ENCODE peak calls at places on chromosomes 5 and 9, in eight cellular contexts. One of them, this sample, is unnamed.

GRCh38 chr5:170219615-170220014 is 13.2 kb upstream of the C5orf58 start:
- DNase-seq in K562: no peak
- DNase-seq in spleen: no peak
- DNase-seq in fibroblast of villous mesenchyme: peak
- DNase-seq in tibial artery: no peak
- DNase-seq in mesendoderm: peak
- DNase-seq in cardiac fibroblast: peak
- DNase-seq in heart right ventricle: no peak
- DNase-seq in this sample: peak

GRCh38 chr5:135038829-135039525 is 4.9 kb upstream of the PITX1 start:
- DNase-seq in K562: no peak
- DNase-seq in spleen: no peak
- DNase-seq in fibroblast of villous mesenchyme: peak
- DNase-seq in tibial artery: no peak
- DNase-seq in mesendoderm: no peak
- DNase-seq in cardiac fibroblast: no peak
- DNase-seq in heart right ventricle: no peak
- DNase-seq in this sample: no peak

GRCh38 chr5:75640395-75640794 is 29.1 kb downstream of the ANKDD1B start:
- DNase-seq in K562: no peak
- DNase-seq in spleen: no peak
- DNase-seq in fibroblast of villous mesenchyme: peak
- DNase-seq in tibial artery: no peak
- DNase-seq in mesendoderm: no peak
- DNase-seq in cardiac fibroblast: peak
- DNase-seq in heart right ventricle: no peak
- DNase-seq in this sample: peak

GRCh38 chr5:2896371-2897275 is 145.1 kb upstream of the IRX2 start:
- DNase-seq in K562: no peak
- DNase-seq in spleen: no peak
- DNase-seq in fibroblast of villous mesenchyme: no peak
- DNase-seq in tibial artery: peak
- DNase-seq in mesendoderm: no peak
- DNase-seq in cardiac fibroblast: no peak
- DNase-seq in heart right ventricle: no peak
- DNase-seq in this sample: no peak

GRCh38 chr5:168165221-168165965 is 126.1 kb upstream of the WWC1 start:
- DNase-seq in K562: no peak
- DNase-seq in spleen: no peak
- DNase-seq in fibroblast of villous mesenchyme: no peak
- DNase-seq in tibial artery: no peak
- DNase-seq in mesendoderm: peak
- DNase-seq in cardiac fibroblast: no peak
- DNase-seq in heart right ventricle: no peak
- DNase-seq in this sample: no peak

GRCh38 chr5:80083115-80083890 is 48.2 kb downstream of the THBS4 start:
- DNase-seq in K562: peak
- DNase-seq in spleen: no peak
- DNase-seq in fibroblast of villous mesenchyme: peak
- DNase-seq in tibial artery: no peak
- DNase-seq in mesendoderm: peak
- DNase-seq in cardiac fibroblast: peak
- DNase-seq in heart right ventricle: peak
- DNase-seq in this sample: peak

GRCh38 chr9:100294806-100295205 is 57.9 kb downstream of the TEX10 start:
- DNase-seq in K562: no peak
- DNase-seq in spleen: no peak
- DNase-seq in fibroblast of villous mesenchyme: no peak
- DNase-seq in tibial artery: no peak
- DNase-seq in mesendoderm: no peak
- DNase-seq in cardiac fibroblast: no peak
- DNase-seq in heart right ventricle: no peak
- DNase-seq in this sample: no peak

GRCh38 chr9:14251146-14252071 is 62.5 kb downstream of the NFIB start:
- DNase-seq in K562: no peak
- DNase-seq in spleen: no peak
- DNase-seq in fibroblast of villous mesenchyme: peak
- DNase-seq in tibial artery: peak
- DNase-seq in mesendoderm: peak
- DNase-seq in cardiac fibroblast: peak
- DNase-seq in heart right ventricle: peak
- DNase-seq in this sample: peak

GRCh38 chr9:109953300-109953699 is 173.3 kb downstream of the PALM2AKAP2 start:
- DNase-seq in K562: no peak
- DNase-seq in spleen: no peak
- DNase-seq in fibroblast of villous mesenchyme: no peak
- DNase-seq in tibial artery: no peak
- DNase-seq in mesendoderm: no peak
- DNase-seq in cardiac fibroblast: no peak
- DNase-seq in heart right ventricle: no peak
- DNase-seq in this sample: no peak

GRCh38 chr9:104374711-104375110 is 129.4 kb upstream of the OR13F1 start:
- DNase-seq in K562: no peak
- DNase-seq in spleen: no peak
- DNase-seq in fibroblast of villous mesenchyme: no peak
- DNase-seq in tibial artery: no peak
- DNase-seq in mesendoderm: no peak
- DNase-seq in cardiac fibroblast: no peak
- DNase-seq in heart right ventricle: peak
- DNase-seq in this sample: no peak

DNA sequence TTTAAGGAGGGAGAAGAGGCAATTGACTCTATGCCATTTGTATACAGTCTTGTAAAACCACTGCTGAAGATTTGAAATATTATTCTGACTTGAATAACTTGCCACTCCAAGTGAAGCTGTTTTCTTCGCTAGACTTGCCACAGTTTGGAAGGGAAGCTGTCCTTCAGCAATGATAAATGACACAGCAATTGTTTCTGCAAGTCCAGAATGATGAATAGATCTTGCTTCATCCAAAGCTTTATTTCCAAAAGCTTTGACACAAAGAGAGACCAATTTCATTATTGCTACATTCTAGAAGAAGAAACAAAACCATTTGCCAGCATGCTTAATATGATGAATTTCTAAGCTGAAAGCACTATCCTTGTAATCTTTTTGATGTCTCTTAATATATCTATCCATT is 73.7 kb downstream of the ZNF366 start:
- DNase-seq in K562: no peak
- DNase-seq in spleen: no peak
- DNase-seq in fibroblast of villous mesenchyme: no peak
- DNase-seq in tibial artery: no peak
- DNase-seq in mesendoderm: no peak
- DNase-seq in cardiac fibroblast: peak
- DNase-seq in heart right ventricle: no peak
- DNase-seq in this sample: no peak
- H3K4me3 ChIP-seq in K562: no peak
- H3K4me3 ChIP-seq in spleen: no peak
- H3K4me3 ChIP-seq in fibroblast of villous mesenchyme: no peak
- H3K4me3 ChIP-seq in tibial artery: no peak
- H3K4me3 ChIP-seq in mesendoderm: no peak
- H3K4me3 ChIP-seq in cardiac fibroblast: no peak
- H3K4me3 ChIP-seq in heart right ventricle: no peak
- H3K4me3 ChIP-seq in this sample: no peak

GRCh38 chr5:157732130-157732783 is 1.0 kb downstream of the THG1L start:
- DNase-seq in K562: no peak
- DNase-seq in spleen: no peak
- DNase-seq in fibroblast of villous mesenchyme: no peak
- DNase-seq in tibial artery: no peak
- DNase-seq in mesendoderm: no peak
- DNase-seq in cardiac fibroblast: no peak
- DNase-seq in heart right ventricle: no peak
- DNase-seq in this sample: no peak
- H3K4me3 ChIP-seq in K562: peak
- H3K4me3 ChIP-seq in spleen: no peak
- H3K4me3 ChIP-seq in fibroblast of villous mesenchyme: peak
- H3K4me3 ChIP-seq in tibial artery: peak
- H3K4me3 ChIP-seq in mesendoderm: no peak
- H3K4me3 ChIP-seq in cardiac fibroblast: no peak
- H3K4me3 ChIP-seq in heart right ventricle: peak
- H3K4me3 ChIP-seq in this sample: peak

GRCh38 chr5:146342519-146342881 is 3.9 kb downstream of the POU4F3 start:
- DNase-seq in K562: no peak
- DNase-seq in spleen: no peak
- DNase-seq in fibroblast of villous mesenchyme: no peak
- DNase-seq in tibial artery: no peak
- DNase-seq in mesendoderm: no peak
- DNase-seq in cardiac fibroblast: no peak
- DNase-seq in heart right ventricle: no peak
- DNase-seq in this sample: no peak

GRCh38 chr5:146345240-146345577 is 6.6 kb downstream of the POU4F3 start:
- DNase-seq in K562: no peak
- DNase-seq in spleen: no peak
- DNase-seq in fibroblast of villous mesenchyme: no peak
- DNase-seq in tibial artery: no peak
- DNase-seq in mesendoderm: peak
- DNase-seq in cardiac fibroblast: no peak
- DNase-seq in heart right ventricle: no peak
- DNase-seq in this sample: no peak

GRCh38 chr5:146342882-146343865 is 4.5 kb downstream of the POU4F3 start:
- DNase-seq in K562: no peak
- DNase-seq in spleen: no peak
- DNase-seq in fibroblast of villous mesenchyme: no peak
- DNase-seq in tibial artery: no peak
- DNase-seq in mesendoderm: peak
- DNase-seq in cardiac fibroblast: no peak
- DNase-seq in heart right ventricle: no peak
- DNase-seq in this sample: no peak

GRCh38 chr5:146344155-146345118 is 5.8 kb downstream of the POU4F3 start:
- DNase-seq in K562: peak
- DNase-seq in spleen: no peak
- DNase-seq in fibroblast of villous mesenchyme: no peak
- DNase-seq in tibial artery: no peak
- DNase-seq in mesendoderm: peak
- DNase-seq in cardiac fibroblast: peak
- DNase-seq in heart right ventricle: no peak
- DNase-seq in this sample: no peak

GRCh38 chr5:146345578-146346366 is 7.1 kb downstream of the POU4F3 start:
- DNase-seq in K562: no peak
- DNase-seq in spleen: no peak
- DNase-seq in fibroblast of villous mesenchyme: no peak
- DNase-seq in tibial artery: no peak
- DNase-seq in mesendoderm: peak
- DNase-seq in cardiac fibroblast: no peak
- DNase-seq in heart right ventricle: no peak
- DNase-seq in this sample: no peak
- H3K4me3 ChIP-seq in K562: no peak
- H3K4me3 ChIP-seq in spleen: no peak
- H3K4me3 ChIP-seq in fibroblast of villous mesenchyme: no peak
- H3K4me3 ChIP-seq in tibial artery: no peak
- H3K4me3 ChIP-seq in mesendoderm: peak
- H3K4me3 ChIP-seq in cardiac fibroblast: no peak
- H3K4me3 ChIP-seq in heart right ventricle: no peak
- H3K4me3 ChIP-seq in this sample: no peak

GRCh38 chr9:120583958-120584369 is 4.0 kb upstream of the CDK5RAP2 start:
- DNase-seq in K562: peak
- DNase-seq in spleen: no peak
- DNase-seq in fibroblast of villous mesenchyme: peak
- DNase-seq in tibial artery: no peak
- DNase-seq in mesendoderm: peak
- DNase-seq in cardiac fibroblast: peak
- DNase-seq in heart right ventricle: peak
- DNase-seq in this sample: peak

GRCh38 chr9:120592210-120592609 is 12.2 kb upstream of the CDK5RAP2 start:
- DNase-seq in K562: no peak
- DNase-seq in spleen: no peak
- DNase-seq in fibroblast of villous mesenchyme: no peak
- DNase-seq in tibial artery: no peak
- DNase-seq in mesendoderm: no peak
- DNase-seq in cardiac fibroblast: no peak
- DNase-seq in heart right ventricle: no peak
- DNase-seq in this sample: no peak

GRCh38 chr9:120587357-120587756 is 7.4 kb upstream of the CDK5RAP2 start:
- DNase-seq in K562: no peak
- DNase-seq in spleen: no peak
- DNase-seq in fibroblast of villous mesenchyme: no peak
- DNase-seq in tibial artery: no peak
- DNase-seq in mesendoderm: no peak
- DNase-seq in cardiac fibroblast: no peak
- DNase-seq in heart right ventricle: no peak
- DNase-seq in this sample: no peak
- H3K4me3 ChIP-seq in K562: no peak
- H3K4me3 ChIP-seq in spleen: no peak
- H3K4me3 ChIP-seq in fibroblast of villous mesenchyme: no peak
- H3K4me3 ChIP-seq in tibial artery: no peak
- H3K4me3 ChIP-seq in mesendoderm: no peak
- H3K4me3 ChIP-seq in cardiac fibroblast: no peak
- H3K4me3 ChIP-seq in heart right ventricle: no peak
- H3K4me3 ChIP-seq in this sample: no peak

DNA sequence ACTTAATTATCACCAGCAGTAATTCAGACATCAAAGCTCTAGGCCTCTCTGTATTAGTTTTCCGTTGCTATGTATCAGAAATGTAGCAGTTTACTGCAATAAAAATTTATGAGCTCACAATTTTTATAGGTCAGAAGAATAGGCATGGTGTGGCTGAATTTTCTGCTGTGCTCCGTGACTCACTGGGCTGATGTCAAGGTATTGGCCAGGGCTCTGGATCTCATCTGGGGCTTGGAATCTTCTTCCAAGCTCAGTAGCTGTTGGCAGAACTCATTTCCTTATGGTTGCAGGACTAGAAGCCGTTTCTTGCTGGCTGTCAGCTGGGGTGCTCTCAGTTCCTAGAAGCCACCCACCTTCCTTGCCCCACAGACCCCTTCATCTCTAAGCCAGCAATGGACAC is 66.3 kb downstream of the PSAT1 start:
- DNase-seq in K562: no peak
- DNase-seq in spleen: no peak
- DNase-seq in fibroblast of villous mesenchyme: peak
- DNase-seq in tibial artery: no peak
- DNase-seq in mesendoderm: no peak
- DNase-seq in cardiac fibroblast: peak
- DNase-seq in heart right ventricle: no peak
- DNase-seq in this sample: peak
- H3K4me3 ChIP-seq in K562: no peak
- H3K4me3 ChIP-seq in spleen: no peak
- H3K4me3 ChIP-seq in fibroblast of villous mesenchyme: no peak
- H3K4me3 ChIP-seq in tibial artery: no peak
- H3K4me3 ChIP-seq in mesendoderm: no peak
- H3K4me3 ChIP-seq in cardiac fibroblast: no peak
- H3K4me3 ChIP-seq in heart right ventricle: no peak
- H3K4me3 ChIP-seq in this sample: no peak